ENCODE peak calls at places on chromosomes 4 and X, in four cellular contexts. N is GM12878, Y is H1, M is HepG2. T is an unnamed sample. For H3K27me3, the result is how much of the 10 kb centered on the place peaks cover.

GRCh38 chrX:46710425-46710824 is 48.5 kb downstream of the SLC9A7 start:
- DNase-seq in Y (no peak), M (peak), N (no peak), T (no peak)

GRCh38 chr4:55069248-55069647 is 56.1 kb downstream of the KDR start:
- DNase-seq in M (no peak), Y (no peak), N (no peak), T (no peak)

GRCh38 chr4:134078230-134078914 is 123.2 kb downstream of the PABPC4L start:
- DNase-seq in Y (no peak), M (no peak), N (no peak), T (no peak)

GRCh38 chr4:185211035-185211434 is 1.6 kb downstream of the SNX25 start:
- DNase-seq in M (no peak), Y (no peak), N (no peak), T (no peak)

GRCh38 chrX:87140800-87141483 is 376.7 kb upstream of the KLHL4 start:
- DNase-seq in M (no peak), N (no peak), Y (no peak), T (no peak)

GRCh38 chr4:85677286-85677685 is 202.3 kb downstream of the ARHGAP24 start:
- DNase-seq in Y (no peak), N (no peak), M (no peak), T (no peak)

GRCh38 chrX:50905334-50905733 is 5.2 kb upstream of the BMP15 start:
- DNase-seq in Y (peak), N (no peak), M (peak), T (peak)

GRCh38 chr4:169342159-169342865 is 71.6 kb upstream of the SH3RF1 start:
- DNase-seq in N (no peak), M (no peak), Y (no peak), T (no peak)

GRCh38 chr4:82677327-82677726 is 115.5 kb upstream of the TMEM150C start:
- DNase-seq in M (no peak), N (no peak), Y (no peak), T (no peak)

GRCh38 chr4:38333219-38333618 is 330.8 kb upstream of the KLF3 start:
- DNase-seq in Y (no peak), M (no peak), N (no peak), T (no peak)

GRCh38 chrX:132940727-132941162 is 17.7 kb downstream of the HS6ST2 start:
- DNase-seq in Y (no peak), N (no peak), M (peak), T (peak)

GRCh38 chr4:47031011-47031678 is at the start of gene GABRB1:
- DNase-seq in N (no peak), M (no peak), Y (peak), T (no peak)

DNA sequence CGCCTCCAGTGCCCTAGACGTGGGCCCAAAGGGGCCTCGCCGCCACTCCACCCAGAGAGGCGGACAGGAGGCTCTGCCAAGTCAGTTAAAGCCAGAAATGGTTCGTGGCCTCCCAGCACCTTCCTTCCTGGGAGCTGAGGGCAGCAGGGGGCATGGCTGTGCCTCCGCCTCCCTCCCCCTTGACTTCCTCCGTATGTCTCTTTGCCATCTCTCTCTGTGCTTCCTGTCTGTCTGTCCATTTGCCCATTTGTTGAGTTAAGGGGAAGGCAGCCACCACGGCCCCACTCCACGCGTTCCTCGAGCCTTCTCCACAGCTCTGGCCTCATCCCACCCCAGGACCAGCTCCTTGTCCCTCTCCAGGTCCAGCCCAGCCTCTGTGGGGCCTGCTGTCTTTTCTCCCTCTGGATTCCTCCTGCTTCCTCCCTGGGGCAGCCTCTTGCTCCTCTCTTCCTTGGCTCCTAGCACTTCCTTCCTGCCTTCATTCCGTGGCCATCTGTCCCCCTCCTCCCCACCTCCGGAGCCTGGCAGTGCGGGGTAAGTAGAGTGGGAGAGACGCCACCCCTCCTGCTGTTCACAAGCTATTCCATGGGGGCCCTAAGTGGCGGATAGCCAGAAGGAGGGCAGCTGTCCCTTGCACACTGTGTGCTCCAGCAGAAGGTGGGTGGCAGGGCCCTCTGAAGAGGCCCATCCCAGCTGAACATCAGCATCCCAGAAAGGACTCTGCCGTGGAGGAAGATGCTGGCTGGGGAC is 27.6 kb downstream of the CCNQ start:
- DNase-seq in N (no peak), Y (no peak), M (no peak), T (no peak)
- H3K27me3 ChIP-seq in N (under half), Y (under half), M (under half), T (half or more)

GRCh38 chrX:120680090-120680489 is 50.2 kb upstream of the C1GALT1C1 start:
- DNase-seq in Y (no peak), M (no peak), N (no peak), T (no peak)

GRCh38 chrX:120672841-120673530 is 43.1 kb upstream of the C1GALT1C1 start:
- DNase-seq in M (no peak), Y (no peak), N (no peak), T (no peak)

GRCh38 chrX:120672389-120672788 is 42.5 kb upstream of the C1GALT1C1 start:
- DNase-seq in M (peak), N (no peak), Y (no peak), T (no peak)

GRCh38 chrX:120671963-120672362 is 42.1 kb upstream of the C1GALT1C1 start:
- DNase-seq in Y (no peak), N (no peak), M (no peak), T (no peak)

GRCh38 chrX:120677017-120677652 is 47.3 kb upstream of the C1GALT1C1 start:
- DNase-seq in Y (no peak), M (no peak), N (no peak), T (no peak)
- TF ChIP-seq BRCA1 in Y (no peak), M (no peak), N (no peak), T (no peak)

DNA sequence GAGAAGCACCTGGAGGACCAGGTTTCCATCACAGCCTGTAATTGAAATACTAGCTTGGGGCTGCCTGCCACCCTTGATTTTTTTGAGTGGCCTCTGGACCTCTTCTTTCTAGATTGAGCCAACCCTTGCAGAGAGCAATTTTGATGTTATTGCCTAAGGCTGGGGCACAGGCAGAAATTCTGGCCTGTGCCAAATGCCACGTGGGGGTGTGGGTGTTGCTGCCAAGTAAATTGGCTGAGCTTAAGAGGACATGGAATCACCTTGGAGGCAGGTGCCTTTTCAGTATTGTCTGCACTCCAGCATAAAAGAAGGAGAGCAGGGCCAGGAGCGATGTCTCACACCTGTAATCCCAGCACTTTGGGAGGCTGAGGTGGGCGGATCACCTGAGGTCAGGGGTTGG is 286.1 kb upstream of the PRPS2 start:
- DNase-seq in Y (no peak), M (no peak), N (no peak), T (no peak)
- H3K27me3 ChIP-seq in Y (under half), M (under half), N (under half), T (under half)

GRCh38 chrX:126165721-126166401 is at the start of gene DCAF12L2:
- DNase-seq in M (no peak), Y (peak), N (no peak), T (no peak)
- TF ChIP-seq BRCA1 in M (no peak), Y (no peak), N (no peak), T (no peak)

DNA sequence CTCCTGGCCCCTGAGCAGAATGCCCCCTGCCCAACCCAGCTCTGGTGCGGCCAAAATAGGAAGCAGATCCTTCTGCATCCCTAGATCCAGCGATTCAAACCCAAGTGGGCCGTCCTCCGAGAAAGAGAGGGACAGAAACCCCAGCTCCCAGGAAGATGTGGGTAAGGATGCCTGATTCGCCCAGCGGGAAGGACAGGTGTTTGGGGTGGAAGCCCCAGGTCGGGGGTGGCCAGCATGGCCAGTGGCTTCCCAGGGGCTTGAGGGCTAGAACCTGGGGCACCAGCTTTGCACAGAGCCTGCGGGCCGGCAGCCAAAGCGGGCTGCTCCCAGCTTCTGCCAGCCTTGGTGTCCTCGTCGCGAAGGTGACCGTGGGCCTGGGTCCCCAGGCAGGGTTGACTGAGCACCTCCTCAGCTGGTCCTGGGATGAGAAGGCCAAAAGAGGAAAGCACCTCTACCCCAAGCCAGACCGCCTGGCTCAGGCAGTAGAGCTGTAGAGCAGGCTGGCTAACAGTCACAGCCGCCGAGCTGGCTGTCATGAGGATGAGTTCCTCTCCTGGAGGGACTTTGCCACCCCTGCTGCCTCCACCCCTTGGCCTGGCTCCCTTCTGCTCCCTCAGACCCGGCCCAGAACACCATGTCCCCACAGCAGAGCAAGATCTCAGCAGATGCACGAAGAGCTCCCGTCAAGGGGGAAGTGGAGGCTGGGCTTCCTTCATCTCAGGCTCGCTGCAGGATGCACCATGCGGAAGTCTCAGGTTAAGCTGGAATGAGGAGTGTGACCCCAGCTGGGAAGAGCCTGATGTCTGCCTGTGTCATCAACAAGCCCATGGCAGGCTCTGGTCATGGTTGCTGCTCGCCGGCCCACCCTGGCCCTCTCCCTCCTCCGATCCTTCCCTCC is 59.9 kb downstream of the CPZ start:
- DNase-seq in N (no peak), M (no peak), Y (no peak), T (no peak)
- H3K27me3 ChIP-seq in N (under half), M (under half), Y (under half), T (under half)

GRCh38 chr4:176845636-176846035 is 52.9 kb upstream of the VEGFC start:
- DNase-seq in M (no peak), N (no peak), Y (no peak), T (no peak)
- TF ChIP-seq BRCA1 in M (no peak), N (no peak), Y (no peak), T (no peak)